ENCODE peak calls at places on chromosomes 7 and 10, in five cellular contexts. W is CD8-positive, alpha-beta T cell; O is Panc1; S is hepatocyte; D is gastrocnemius medialis. M is an unnamed sample.

GRCh38 chr10:33901166-33901565 is 566.7 kb upstream of the NRP1 start:
- DNase-seq in W (no peak), O (no peak), S (no peak), D (no peak), M (peak; percentile 14)

GRCh38 chr10:84493951-84494848 is 165.8 kb downstream of the CCSER2 start:
- DNase-seq in W (no peak), O (peak; percentile 60), S (peak; percentile 36), D (no peak), M (no peak)

GRCh38 chr10:93851169-93851568 is 42.6 kb upstream of the SLC35G1 start:
- DNase-seq in W (no peak), O (no peak), S (no peak), D (no peak), M (no peak)

GRCh38 chr7:12607134-12607533 is 36.6 kb downstream of the SCIN start:
- DNase-seq in W (no peak), O (no peak), S (no peak), D (no peak), M (no peak)

GRCh38 chr10:102310356-102311024 is 65.2 kb downstream of the GBF1 start:
- DNase-seq in W (no peak), O (no peak), S (peak; percentile 45), D (no peak), M (no peak)

GRCh38 chr10:5582736-5583135 is 58.0 kb downstream of the CALML3 start:
- DNase-seq in W (no peak), O (no peak), S (no peak), D (no peak), M (no peak)

GRCh38 chr7:102978280-102978679 is 65.5 kb downstream of the LRRC17 start:
- DNase-seq in W (no peak), O (no peak), S (peak; percentile 28), D (no peak), M (peak; percentile 60)

GRCh38 chr7:38217672-38218071 is 39.6 kb downstream of the STARD3NL start:
- DNase-seq in W (no peak), O (no peak), S (no peak), D (no peak), M (no peak)

GRCh38 chr10:123703195-123703790 is 37.1 kb downstream of the GPR26 start:
- DNase-seq in W (no peak), O (no peak), S (no peak), D (no peak), M (no peak)

GRCh38 chr10:69958232-69958902 is 94.3 kb upstream of the MACROH2A2 start:
- DNase-seq in W (peak; percentile 25), O (peak; percentile 33), S (peak; percentile 54), D (no peak), M (no peak)

GRCh38 chr7:46934198-46934825 is 647.6 kb downstream of the TNS3 start:
- DNase-seq in W (no peak), O (no peak), S (no peak), D (no peak), M (no peak)

GRCh38 chr7:26664735-26665420 is 199.5 kb downstream of the SKAP2 start:
- DNase-seq in W (peak; percentile 27), O (no peak), S (peak; percentile 13), D (no peak), M (no peak)

GRCh38 chr10:938954-939678 is 7.6 kb upstream of the LARP4B start:
- DNase-seq in W (no peak), O (no peak), S (no peak), D (no peak), M (no peak)

GRCh38 chr7:134804351-134804750 is 24.9 kb downstream of the CALD1 start:
- DNase-seq in W (no peak), O (no peak), S (no peak), D (no peak), M (no peak)

GRCh38 chr7:50659329-50659965 is 94.2 kb upstream of the DDC start:
- DNase-seq in W (no peak), O (no peak), S (no peak), D (peak; percentile 61), M (no peak)

GRCh38 chr7:87876759-87877234 is 504 bp downstream of the DBF4 start:
- DNase-seq in W (peak; percentile 50), O (no peak), S (peak; percentile 80), D (peak; percentile 50), M (no peak)
- TF ChIP-seq CTCF in W (no peak), O (no peak), S (no peak), D (no peak), M (no peak)

GRCh38 chr10:79402951-79403350 is 42.5 kb downstream of the ZCCHC24 start:
- DNase-seq in W (no peak), O (no peak), S (no peak), D (peak; percentile 12), M (no peak)
- H3K4me1 ChIP-seq in W (no peaks in the 10 kb centered on the region), O (peaks cover 10% of the 10 kb centered on the region), S (peaks cover 92% of the 10 kb centered on the region), D (peaks cover 22% of the 10 kb centered on the region), M (peaks cover 90% of the 10 kb centered on the region)

DNA sequence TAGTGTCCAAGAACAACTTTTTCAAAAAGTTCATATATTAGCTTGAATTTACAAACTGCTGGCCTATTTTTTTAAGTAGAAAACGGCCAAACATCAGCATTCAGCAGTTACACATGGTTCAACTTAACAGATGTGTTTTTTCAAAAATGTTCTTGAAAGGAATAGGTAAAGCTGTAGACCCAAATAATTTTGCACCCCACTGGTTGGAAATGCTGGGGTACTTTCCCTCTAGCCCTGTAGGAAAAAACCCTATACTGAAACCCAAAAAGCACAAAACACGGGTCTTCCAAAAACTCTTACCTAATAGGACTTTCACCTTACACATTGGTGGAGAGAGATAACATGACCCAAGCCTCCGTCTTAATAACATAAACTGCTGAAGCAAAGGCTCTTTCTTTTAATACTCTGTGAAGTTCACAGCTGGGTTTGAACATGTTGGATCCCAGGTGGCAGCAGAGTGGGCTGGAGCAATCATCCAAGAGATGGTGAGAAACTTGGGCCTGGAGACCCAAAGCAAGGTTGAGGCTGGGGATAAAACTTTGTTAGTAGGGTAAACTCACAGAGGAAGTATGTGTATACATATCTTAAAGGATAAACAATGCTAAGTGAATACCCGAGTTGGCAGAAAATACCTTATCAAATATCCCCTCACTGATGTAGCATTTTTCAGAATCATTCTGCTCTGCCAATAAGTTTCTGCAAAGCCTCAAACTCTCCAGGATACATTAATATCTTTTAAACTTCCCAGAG is 629 bp upstream of the DNAJC9 start:
- DNase-seq in W (no peak), O (no peak), S (no peak), D (no peak), M (no peak)
- TF ChIP-seq CTCF in W (no peak), O (no peak), S (no peak), D (no peak), M (no peak)

DNA sequence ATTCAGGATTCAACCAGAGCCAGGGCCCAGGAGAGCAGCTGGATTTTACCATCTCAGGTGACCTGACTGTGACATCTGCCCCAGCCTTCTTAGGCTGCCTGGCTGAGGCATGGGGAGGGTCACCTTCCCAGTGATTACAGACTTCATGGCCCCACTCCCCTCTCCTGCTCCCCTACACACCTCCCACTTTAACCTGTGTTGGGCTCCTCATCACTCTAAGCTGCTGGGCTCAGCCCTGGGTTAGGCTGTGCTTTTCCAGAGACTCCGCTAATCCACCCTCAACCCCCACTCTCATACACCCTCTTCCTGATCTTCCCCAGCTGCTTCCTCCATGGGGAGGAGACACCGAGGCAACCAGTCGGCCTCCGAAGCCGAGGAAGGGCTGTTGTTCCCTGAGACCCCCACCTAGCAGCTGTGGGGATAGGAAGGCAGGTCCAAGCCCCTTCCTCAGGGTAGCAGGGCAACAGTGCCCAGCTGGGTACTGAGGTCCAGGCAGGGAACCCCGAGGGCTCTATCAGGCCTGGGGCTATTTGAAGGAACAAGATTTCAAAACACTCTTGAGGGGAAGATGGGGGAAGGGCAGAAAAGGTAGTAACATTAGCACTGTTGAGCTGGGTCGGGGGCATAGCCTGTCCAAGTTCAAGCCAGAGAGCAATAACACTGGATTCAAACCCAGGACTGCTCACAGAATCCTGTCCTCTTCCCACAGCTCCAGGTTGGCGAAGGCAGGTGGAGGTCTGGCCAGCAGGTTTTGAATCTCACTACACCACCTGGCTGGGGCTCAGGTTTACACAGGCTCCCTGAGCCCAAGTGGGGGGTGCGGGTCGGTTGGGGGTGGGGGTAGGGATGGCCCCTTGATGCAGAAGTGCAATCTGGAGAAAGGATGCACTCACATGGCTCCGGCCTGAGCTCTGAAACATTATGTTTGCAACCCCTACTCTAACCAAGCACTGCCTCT is 1.8 kb downstream of the IMPDH1 start:
- DNase-seq in W (no peak), O (no peak), S (no peak), D (no peak), M (no peak)
- H3K4me1 ChIP-seq in W (peaks cover 47% of the 10 kb centered on the region), O (peaks cover 35% of the 10 kb centered on the region), S (peaks cover 42% of the 10 kb centered on the region), D (peaks cover 27% of the 10 kb centered on the region), M (peaks cover 26% of the 10 kb centered on the region)

DNA sequence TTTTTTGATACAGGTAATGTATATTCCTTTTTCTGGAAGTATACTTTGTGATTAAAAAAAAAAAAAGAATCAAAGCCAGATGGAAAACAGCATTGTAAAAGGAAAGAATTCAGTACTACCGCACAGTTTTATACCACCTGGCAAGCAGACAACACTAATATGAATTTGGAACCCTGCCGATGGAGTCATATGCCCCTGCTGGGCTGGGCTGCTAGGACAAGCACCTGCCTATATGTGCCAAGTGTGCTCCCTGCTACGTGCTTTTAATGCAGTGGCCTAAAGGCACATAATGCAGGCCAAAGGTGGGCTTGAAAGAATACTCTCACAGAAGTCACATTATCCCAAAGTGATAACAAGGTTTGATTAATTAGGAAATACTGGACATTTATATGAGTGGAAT is 29.8 kb upstream of the WAC start:
- DNase-seq in W (no peak), O (no peak), S (no peak), D (no peak), M (no peak)
- TF ChIP-seq CTCF in W (no peak), O (no peak), S (peak; percentile 3), D (no peak), M (no peak)

DNA sequence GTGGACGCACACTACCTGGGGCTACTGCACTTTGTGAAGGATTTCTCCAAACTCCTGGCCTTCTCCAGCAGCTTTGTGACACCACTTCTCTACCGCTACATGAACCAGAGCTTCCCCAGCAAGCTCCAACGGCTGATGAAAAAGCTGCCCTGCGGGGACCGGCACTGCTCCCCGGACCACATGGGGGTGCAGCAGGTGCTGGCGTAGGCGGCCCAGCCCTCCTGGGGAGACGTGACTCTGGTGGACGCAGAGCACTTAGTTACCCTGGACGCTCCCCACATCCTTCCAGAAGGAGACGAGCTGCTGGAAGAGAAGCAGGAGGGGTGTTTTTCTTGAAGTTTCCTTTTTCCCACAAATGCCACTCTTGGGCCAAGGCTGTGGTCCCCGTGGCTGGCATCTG is 14.0 kb downstream of the GPR146 start:
- DNase-seq in W (no peak), O (no peak), S (no peak), D (no peak), M (no peak)
- H3K4me1 ChIP-seq in W (peaks cover 22% of the 10 kb centered on the region), O (peaks cover 7% of the 10 kb centered on the region), S (peaks cover 15% of the 10 kb centered on the region), D (peaks cover 15% of the 10 kb centered on the region), M (peaks cover 16% of the 10 kb centered on the region)

M was measured in thoracic aorta.